ENCODE peak calls at places on chromosomes 3 and 15, in ten cellular contexts. I, X, N, Q, T, E, M, Z, J and K are unnamed samples.

GRCh38 chr3:48403533-48404439 is 26.1 kb downstream of the PLXNB1 start:
- DNase-seq in I (no peak), N (no peak), T (no peak), E (peak), M (no peak), Q (no peak), Z (no peak), J (no peak), X (no peak), K (no peak)

GRCh38 chr3:183108002-183108449 is 8.7 kb upstream of the MCCC1 start:
- DNase-seq in N (no peak), Z (peak), T (peak), E (no peak), X (no peak), Q (peak), I (no peak), J (no peak), M (no peak), K (no peak)

GRCh38 chr3:123319760-123320159 is 118.0 kb downstream of the SEC22A start:
- DNase-seq in Z (no peak), I (peak), Q (no peak), J (no peak), N (no peak), T (no peak), X (no peak), E (no peak), M (no peak), K (no peak)

GRCh38 chr15:44250566-44250965 is 38.0 kb upstream of the GOLM2 start:
- DNase-seq in N (no peak), T (no peak), M (no peak), X (no peak), Z (no peak), I (no peak), Q (no peak), E (no peak), J (no peak), K (no peak)

GRCh38 chr3:170506556-170506955 is 79.3 kb downstream of the SLC7A14 start:
- DNase-seq in M (no peak), J (no peak), Q (peak), Z (no peak), E (no peak), N (no peak), X (no peak), I (no peak), T (peak), K (no peak)

GRCh38 chr3:196754215-196754937 is 14.7 kb downstream of the PAK2 start:
- DNase-seq in M (no peak), N (no peak), J (no peak), E (no peak), Z (no peak), T (peak), X (no peak), I (no peak), Q (no peak), K (no peak)

GRCh38 chr3:44482721-44483120 is 5.3 kb upstream of the ZNF445 start:
- DNase-seq in I (no peak), Q (no peak), N (peak), J (no peak), Z (no peak), X (no peak), M (no peak), E (no peak), T (no peak), K (no peak)

GRCh38 chr3:121883507-121883906 is 10.7 kb upstream of the SLC15A2 start:
- DNase-seq in N (peak), T (peak), J (no peak), X (peak), I (peak), M (no peak), Z (peak), E (no peak), Q (peak), K (peak)

GRCh38 chr3:79473993-79474392 is 293.8 kb downstream of the ROBO1 start:
- DNase-seq in X (no peak), T (no peak), I (no peak), Z (no peak), J (no peak), N (no peak), Q (no peak), E (no peak), M (no peak), K (no peak)

GRCh38 chr3:111333642-111334041 is 208.4 kb upstream of the CD96 start:
- DNase-seq in Z (no peak), Q (peak), X (no peak), T (peak), M (no peak), N (peak), J (no peak), I (no peak), E (no peak), K (no peak)